ENCODE peak calls at places on chromosomes 1 and 21, in four cellular contexts. One of them, this sample, is unnamed.

GRCh38 chr1:231629132-231629531 is 2.5 kb downstream of the DISC1 start:
- DNase-seq in AG10803: no peak
- DNase-seq in progenitor cell of endocrine pancreas: no peak
- DNase-seq in MCF 10A: no peak
- DNase-seq in this sample: no peak

GRCh38 chr1:27563407-27564263 is 40.3 kb downstream of the AHDC1 start:
- DNase-seq in AG10803: peak
- DNase-seq in progenitor cell of endocrine pancreas: no peak
- DNase-seq in MCF 10A: no peak
- DNase-seq in this sample: no peak

GRCh38 chr1:2019571-2020309 is 595 bp downstream of the GABRD start:
- DNase-seq in AG10803: no peak
- DNase-seq in progenitor cell of endocrine pancreas: peak
- DNase-seq in MCF 10A: no peak
- DNase-seq in this sample: no peak

GRCh38 chr1:225866061-225866844 is 15.9 kb downstream of the TMEM63A start:
- DNase-seq in AG10803: peak
- DNase-seq in progenitor cell of endocrine pancreas: no peak
- DNase-seq in MCF 10A: peak
- DNase-seq in this sample: no peak

GRCh38 chr1:176559474-176560390 is 96.8 kb downstream of the PAPPA2 start:
- DNase-seq in AG10803: peak
- DNase-seq in progenitor cell of endocrine pancreas: peak
- DNase-seq in MCF 10A: peak
- DNase-seq in this sample: no peak

GRCh38 chr1:46519209-46519608 is 29.6 kb downstream of the DMBX1 start:
- DNase-seq in AG10803: no peak
- DNase-seq in progenitor cell of endocrine pancreas: no peak
- DNase-seq in MCF 10A: no peak
- DNase-seq in this sample: no peak

GRCh38 chr1:33234588-33234990 is 21.7 kb upstream of the ZNF362 start:
- DNase-seq in AG10803: no peak
- DNase-seq in progenitor cell of endocrine pancreas: no peak
- DNase-seq in MCF 10A: peak
- DNase-seq in this sample: no peak

GRCh38 chr1:212488436-212489283 is 55.9 kb downstream of the NENF start:
- DNase-seq in AG10803: peak
- DNase-seq in progenitor cell of endocrine pancreas: no peak
- DNase-seq in MCF 10A: peak
- DNase-seq in this sample: no peak

GRCh38 chr1:18681423-18681835 is 50.8 kb downstream of the PAX7 start:
- DNase-seq in AG10803: peak
- DNase-seq in progenitor cell of endocrine pancreas: no peak
- DNase-seq in MCF 10A: peak
- DNase-seq in this sample: no peak

GRCh38 chr1:58395355-58395754 is 151.2 kb downstream of the OMA1 start:
- DNase-seq in AG10803: peak
- DNase-seq in progenitor cell of endocrine pancreas: no peak
- DNase-seq in MCF 10A: peak
- DNase-seq in this sample: no peak

GRCh38 chr1:91745649-91746383 is 140.1 kb downstream of the TGFBR3 start:
- DNase-seq in AG10803: no peak
- DNase-seq in progenitor cell of endocrine pancreas: no peak
- DNase-seq in MCF 10A: no peak
- DNase-seq in this sample: no peak

GRCh38 chr1:206982216-206982615 is 12.0 kb upstream of the FCAMR start:
- DNase-seq in AG10803: peak
- DNase-seq in progenitor cell of endocrine pancreas: peak
- DNase-seq in MCF 10A: peak
- DNase-seq in this sample: no peak

GRCh38 chr1:116331523-116331922 is 41.5 kb upstream of the ATP1A1 start:
- DNase-seq in AG10803: no peak
- DNase-seq in progenitor cell of endocrine pancreas: no peak
- DNase-seq in MCF 10A: no peak
- DNase-seq in this sample: no peak

GRCh38 chr1:33148615-33149014 is 33.2 kb downstream of the TRIM62 start:
- DNase-seq in AG10803: no peak
- DNase-seq in progenitor cell of endocrine pancreas: no peak
- DNase-seq in MCF 10A: no peak
- DNase-seq in this sample: no peak

GRCh38 chr1:156874142-156874541 is 13.5 kb downstream of the NTRK1 start:
- DNase-seq in AG10803: no peak
- DNase-seq in progenitor cell of endocrine pancreas: no peak
- DNase-seq in MCF 10A: no peak
- DNase-seq in this sample: no peak

GRCh38 chr1:1082239-1083180 is 8.4 kb upstream of the RNF223 start:
- DNase-seq in AG10803: no peak
- DNase-seq in progenitor cell of endocrine pancreas: no peak
- DNase-seq in MCF 10A: no peak
- DNase-seq in this sample: peak

GRCh38 chr1:234602334-234603220 is 7.4 kb downstream of the IRF2BP2 start:
- DNase-seq in AG10803: peak
- DNase-seq in progenitor cell of endocrine pancreas: no peak
- DNase-seq in MCF 10A: peak
- DNase-seq in this sample: no peak

GRCh38 chr1:153428790-153429189 is 12.5 kb downstream of the S100A7A start:
- DNase-seq in AG10803: no peak
- DNase-seq in progenitor cell of endocrine pancreas: no peak
- DNase-seq in MCF 10A: no peak
- DNase-seq in this sample: no peak
- TF ChIP-seq CTCF in AG10803: no peak
- TF ChIP-seq CTCF in progenitor cell of endocrine pancreas: no peak
- TF ChIP-seq CTCF in MCF 10A: no peak
- TF ChIP-seq CTCF in this sample: no peak

GRCh38 chr21:30249936-30250335 is 32.8 kb downstream of the KRTAP24-1 start:
- DNase-seq in AG10803: no peak
- DNase-seq in progenitor cell of endocrine pancreas: no peak
- DNase-seq in MCF 10A: no peak
- DNase-seq in this sample: no peak

GRCh38 chr21:30243691-30244090 is 27.8 kb upstream of the CLDN8 start:
- DNase-seq in AG10803: no peak
- DNase-seq in progenitor cell of endocrine pancreas: no peak
- DNase-seq in MCF 10A: no peak
- DNase-seq in this sample: no peak

GRCh38 chr21:30251781-30252180 is 31.0 kb downstream of the KRTAP24-1 start:
- DNase-seq in AG10803: no peak
- DNase-seq in progenitor cell of endocrine pancreas: no peak
- DNase-seq in MCF 10A: peak
- DNase-seq in this sample: no peak

GRCh38 chr21:30248844-30249243 is 32.9 kb upstream of the CLDN8 start:
- DNase-seq in AG10803: no peak
- DNase-seq in progenitor cell of endocrine pancreas: no peak
- DNase-seq in MCF 10A: no peak
- DNase-seq in this sample: no peak
- TF ChIP-seq CTCF in AG10803: no peak
- TF ChIP-seq CTCF in progenitor cell of endocrine pancreas: no peak
- TF ChIP-seq CTCF in MCF 10A: no peak
- TF ChIP-seq CTCF in this sample: no peak

GRCh38 chr1:107152332-107152731 is 11.5 kb downstream of the NTNG1 start:
- DNase-seq in AG10803: no peak
- DNase-seq in progenitor cell of endocrine pancreas: no peak
- DNase-seq in MCF 10A: no peak
- DNase-seq in this sample: no peak

GRCh38 chr1:107147813-107148212 is 7.0 kb downstream of the NTNG1 start:
- DNase-seq in AG10803: peak
- DNase-seq in progenitor cell of endocrine pancreas: no peak
- DNase-seq in MCF 10A: no peak
- DNase-seq in this sample: no peak

GRCh38 chr1:107153033-107153432 is 12.2 kb downstream of the NTNG1 start:
- DNase-seq in AG10803: no peak
- DNase-seq in progenitor cell of endocrine pancreas: no peak
- DNase-seq in MCF 10A: peak
- DNase-seq in this sample: no peak
- TF ChIP-seq CTCF in AG10803: no peak
- TF ChIP-seq CTCF in progenitor cell of endocrine pancreas: peak
- TF ChIP-seq CTCF in MCF 10A: peak
- TF ChIP-seq CTCF in this sample: peak

GRCh38 chr1:38094711-38095336 is 48.2 kb upstream of the POU3F1 start:
- DNase-seq in AG10803: no peak
- DNase-seq in progenitor cell of endocrine pancreas: no peak
- DNase-seq in MCF 10A: no peak
- DNase-seq in this sample: no peak

GRCh38 chr1:38098101-38098847 is 51.7 kb upstream of the POU3F1 start:
- DNase-seq in AG10803: no peak
- DNase-seq in progenitor cell of endocrine pancreas: no peak
- DNase-seq in MCF 10A: no peak
- DNase-seq in this sample: no peak

GRCh38 chr1:38095337-38096030 is 48.9 kb upstream of the POU3F1 start:
- DNase-seq in AG10803: no peak
- DNase-seq in progenitor cell of endocrine pancreas: no peak
- DNase-seq in MCF 10A: no peak
- DNase-seq in this sample: no peak

GRCh38 chr1:38093569-38094520 is 47.3 kb upstream of the POU3F1 start:
- DNase-seq in AG10803: no peak
- DNase-seq in progenitor cell of endocrine pancreas: no peak
- DNase-seq in MCF 10A: no peak
- DNase-seq in this sample: no peak

DNA sequence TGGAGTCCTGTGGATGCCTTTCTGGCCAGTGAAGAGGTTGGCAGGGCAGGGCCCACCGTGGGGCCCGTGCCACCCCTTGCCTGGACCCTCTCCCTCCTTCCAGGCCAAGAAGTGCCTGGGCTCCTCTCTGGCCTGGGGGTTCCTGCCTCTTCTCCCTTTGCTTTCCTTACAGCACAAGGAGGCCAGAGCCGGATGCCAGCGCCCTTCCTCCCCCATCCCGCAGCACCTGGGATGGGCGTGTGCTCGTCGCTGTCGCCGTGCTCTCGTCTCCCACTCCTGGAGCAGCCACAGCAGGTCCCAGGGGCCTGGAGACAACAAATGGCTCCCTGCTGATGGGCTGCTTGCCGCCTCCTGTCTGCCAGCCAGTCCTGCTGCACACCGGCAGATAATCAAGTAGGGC is 50.7 kb upstream of the POU3F1 start:
- DNase-seq in AG10803: no peak
- DNase-seq in progenitor cell of endocrine pancreas: no peak
- DNase-seq in MCF 10A: no peak
- DNase-seq in this sample: no peak
- TF ChIP-seq CTCF in AG10803: no peak
- TF ChIP-seq CTCF in progenitor cell of endocrine pancreas: no peak
- TF ChIP-seq CTCF in MCF 10A: no peak
- TF ChIP-seq CTCF in this sample: no peak

GRCh38 chr21:43775795-43776430 is at the start of gene CSTB:
- DNase-seq in AG10803: peak
- DNase-seq in progenitor cell of endocrine pancreas: peak
- DNase-seq in MCF 10A: peak
- DNase-seq in this sample: peak
- TF ChIP-seq CTCF in AG10803: no peak
- TF ChIP-seq CTCF in progenitor cell of endocrine pancreas: peak
- TF ChIP-seq CTCF in MCF 10A: no peak
- TF ChIP-seq CTCF in this sample: no peak

This sample was measured in type B pancreatic cell.